ENCODE peak calls at places on chromosomes 1 and 21, in four cellular contexts. B is SK-N-SH, H is mucosa of gallbladder, E is NCI-H1105 treated with DMSO at 0.1 percent for 48 hours. Q is an unnamed sample.

GRCh38 chr1:160500321-160500990 is 22.6 kb downstream of the SLAMF6 start:
- DNase-seq in B (no peak), H (no peak), E (no peak), Q (no peak)

GRCh38 chr1:5649795-5650194 is 342.4 kb downstream of the NPHP4 start:
- DNase-seq in E (no peak), B (no peak), H (no peak), Q (no peak)

GRCh38 chr1:237873487-237873927 is 17.2 kb downstream of the ZP4 start:
- DNase-seq in E (no peak), B (no peak), H (no peak), Q (no peak)

GRCh38 chr1:156618853-156619581 is at the start of gene HAPLN2:
- DNase-seq in B (no peak), H (no peak), E (peak; percentile 59), Q (peak; percentile 60)

GRCh38 chr1:116166655-116167054 is 55.5 kb downstream of the MAB21L3 start:
- DNase-seq in H (no peak), B (no peak), E (no peak), Q (no peak)

GRCh38 chr1:147117109-147117508 is 55.2 kb downstream of the PRKAB2 start:
- DNase-seq in H (no peak), E (no peak), B (no peak), Q (no peak)

GRCh38 chr1:154703207-154703606 is 95.2 kb upstream of the ADAR start:
- DNase-seq in E (no peak), B (no peak), H (no peak), Q (peak; percentile 44)

GRCh38 chr1:205317311-205317917 is 4.1 kb downstream of the NUAK2 start:
- DNase-seq in E (peak; percentile 91), B (peak; percentile 67), H (peak; percentile 94), Q (peak; percentile 5)

GRCh38 chr1:229842302-229843255 is 216.5 kb downstream of the URB2 start:
- DNase-seq in E (no peak), B (no peak), H (no peak), Q (no peak)

GRCh38 chr1:201882665-201883132 is 6.0 kb upstream of the SHISA4 start:
- DNase-seq in H (no peak), B (no peak), E (no peak), Q (no peak)

GRCh38 chr1:202085682-202086373 is 36.9 kb upstream of the GPR37L1 start:
- DNase-seq in E (peak; percentile 44), B (no peak), H (no peak), Q (peak; percentile 92)

GRCh38 chr1:237013608-237014007 is 9.4 kb upstream of the MT1HL1 start:
- DNase-seq in B (no peak), H (no peak), E (no peak), Q (no peak)

GRCh38 chr1:160637821-160638539 is 8.9 kb downstream of the SLAMF1 start:
- DNase-seq in B (no peak), H (no peak), E (no peak), Q (no peak)

GRCh38 chr1:163090321-163090945 is 21.3 kb downstream of the RGS4 start:
- DNase-seq in B (no peak), E (no peak), H (no peak), Q (no peak)

GRCh38 chr1:68917456-68917855 is 420.6 kb upstream of the DEPDC1 start:
- DNase-seq in E (no peak), H (no peak), B (no peak), Q (no peak)

GRCh38 chr1:207519505-207520399 is 23.8 kb downstream of the CR1 start:
- DNase-seq in H (no peak), B (no peak), E (no peak), Q (no peak)

GRCh38 chr1:45621895-45622266 is 2.0 kb downstream of the CCDC17 start:
- DNase-seq in E (no peak), H (no peak), B (no peak), Q (no peak)

GRCh38 chr1:206472454-206472853 is 2.2 kb downstream of the IKBKE start:
- DNase-seq in H (no peak), E (no peak), B (peak; percentile 42), Q (no peak)

GRCh38 chr1:223819730-223820514 is 25.8 kb downstream of the TP53BP2 start:
- DNase-seq in B (no peak), H (no peak), E (no peak), Q (no peak)

GRCh38 chr1:163980391-163980790 is 578.6 kb upstream of the PBX1 start:
- DNase-seq in E (peak; percentile 94), H (no peak), B (no peak), Q (peak; percentile 76)

GRCh38 chr1:244695937-244696336 is 43.0 kb downstream of the DESI2 start:
- DNase-seq in B (no peak), E (no peak), H (no peak), Q (no peak)

GRCh38 chr1:182848736-182849135 is 9.6 kb downstream of the DHX9 start:
- DNase-seq in H (no peak), B (no peak), E (no peak), Q (no peak)

GRCh38 chr1:40315795-40316594 is 1.1 kb downstream of the COL9A2 start:
- DNase-seq in H (no peak), E (peak; percentile 57), B (peak; percentile 71), Q (no peak)

GRCh38 chr1:23720256-23720995 is 22.8 kb upstream of the ELOA start:
- DNase-seq in H (no peak), B (no peak), E (no peak), Q (no peak)

GRCh38 chr1:230815277-230815676 is 53.0 kb downstream of the C1orf198 start:
- DNase-seq in E (no peak), H (no peak), B (no peak), Q (no peak)

GRCh38 chr1:2411801-2412394 is 466 bp downstream of the PEX10 start:
- DNase-seq in H (no peak), B (no peak), E (no peak), Q (no peak)

GRCh38 chr1:12179111-12179519 is 12.3 kb downstream of the TNFRSF1B start:
- DNase-seq in E (no peak), H (no peak), B (no peak), Q (no peak)

GRCh38 chr1:20426923-20427322 is 59.1 kb downstream of the CAMK2N1 start:
- DNase-seq in B (no peak), H (no peak), E (no peak), Q (no peak)

GRCh38 chr1:40782371-40782956 is 1.1 kb upstream of the KCNQ4 start:
- DNase-seq in E (peak; percentile 21), H (peak; percentile 64), B (no peak), Q (peak; percentile 26)

GRCh38 chr21:32572574-32573420 is 12.5 kb downstream of the TCP10L start:
- DNase-seq in H (peak; percentile 32), E (peak; percentile 80), B (no peak), Q (peak; percentile 85)

GRCh38 chr1:39623053-39623452 is 16.4 kb downstream of the HEYL start:
- DNase-seq in B (peak; percentile 45), E (no peak), H (no peak), Q (no peak)

GRCh38 chr1:210598135-210598652 is 269.5 kb downstream of the HHAT start:
- DNase-seq in H (peak; percentile 19), E (no peak), B (no peak), Q (no peak)

GRCh38 chr1:181206979-181207790 is 118.7 kb downstream of the IER5 start:
- DNase-seq in B (no peak), H (no peak), E (no peak), Q (no peak)

GRCh38 chr1:31934706-31935629 is 3.2 kb downstream of the PTP4A2 start:
- DNase-seq in B (no peak), H (no peak), E (no peak), Q (no peak)

GRCh38 chr1:109256085-109256484 is 6.7 kb downstream of the CELSR2 start:
- DNase-seq in B (no peak), E (no peak), H (no peak), Q (no peak)

GRCh38 chr21:46181953-46182547 is 2.2 kb downstream of the SPATC1L start:
- DNase-seq in E (no peak), B (no peak), H (no peak), Q (no peak)

GRCh38 chr1:221138516-221138915 is 259.3 kb downstream of the HLX start:
- DNase-seq in B (no peak), H (no peak), E (peak; percentile 24), Q (no peak)

Q was measured in NCI-H526 treated with DMSO at 0.1 percent for 48 hours.